ENCODE peak calls at places on chromosomes 2 and 18, in six cellular contexts. W, A, F, B, R and P are unnamed samples.

GRCh38 chr2:33313039-33313438 is 163.4 kb upstream of the RASGRP3 start:
- DNase-seq in F (no peak), B (no peak), A (no peak), W (no peak), R (no peak), P (no peak)

GRCh38 chr2:168654724-168655123 is 147.7 kb upstream of the NOSTRIN start:
- DNase-seq in F (no peak), A (no peak), R (no peak), B (no peak), W (no peak), P (no peak)

GRCh38 chr2:120758181-120759048 is 22.7 kb downstream of the GLI2 start:
- DNase-seq in R (peak; percentile 86), F (no peak), B (peak; percentile 21), A (no peak), W (peak; percentile 76), P (no peak)

GRCh38 chr2:215664847-215665525 is 229.1 kb upstream of the FN1 start:
- DNase-seq in B (no peak), W (no peak), R (peak; percentile 96), F (no peak), A (no peak), P (peak; percentile 24)

GRCh38 chr2:120238728-120239487 is 13.7 kb upstream of the RALB start:
- DNase-seq in A (no peak), R (peak; percentile 67), F (peak; percentile 91), B (no peak), W (no peak), P (no peak)

GRCh38 chr2:181639686-181640085 is 17.2 kb downstream of the CERKL start:
- DNase-seq in B (no peak), W (no peak), A (no peak), F (no peak), R (no peak), P (no peak)

GRCh38 chr2:88707003-88707402 is 15.5 kb downstream of the RPIA start:
- DNase-seq in F (no peak), W (no peak), R (no peak), B (no peak), A (no peak), P (no peak)

GRCh38 chr2:45283764-45284620 is 274.7 kb upstream of the SIX2 start:
- DNase-seq in A (no peak), R (peak; percentile 60), B (no peak), W (no peak), F (no peak), P (peak; percentile 25)

GRCh38 chr2:109511168-109511567 is 102.6 kb downstream of the SEPTIN10 start:
- DNase-seq in F (no peak), B (no peak), W (no peak), R (no peak), A (no peak), P (no peak)

GRCh38 chr2:176681584-176682115 is 412.4 kb downstream of the MTX2 start:
- DNase-seq in W (no peak), B (no peak), F (no peak), R (no peak), A (no peak), P (no peak)

GRCh38 chr2:43158259-43158880 is 68.0 kb downstream of the ZFP36L2 start:
- DNase-seq in B (no peak), W (no peak), A (no peak), F (peak; percentile 91), R (peak; percentile 94), P (no peak)

GRCh38 chr18:11980148-11980554 is 1.2 kb upstream of the IMPA2 start:
- DNase-seq in B (no peak), A (no peak), W (no peak), F (no peak), R (no peak), P (no peak)

GRCh38 chr18:52426041-52426440 is 86.0 kb downstream of the DCC start:
- DNase-seq in B (no peak), F (no peak), A (no peak), R (no peak), W (no peak), P (no peak)

GRCh38 chr2:15913146-15913545 is 27.2 kb upstream of the MYCN start:
- DNase-seq in B (no peak), W (no peak), F (no peak), A (no peak), R (no peak), P (no peak)

GRCh38 chr2:100882645-100883613 is 63.0 kb downstream of the NPAS2 start:
- DNase-seq in B (no peak), F (no peak), R (no peak), A (no peak), W (no peak), P (no peak)

GRCh38 chr2:205563646-205564045 is 118.7 kb upstream of the NRP2 start:
- DNase-seq in W (no peak), F (no peak), A (no peak), R (no peak), B (peak; percentile 81), P (no peak)

GRCh38 chr2:217108575-217109027 is 248.7 kb upstream of the TNP1 start:
- DNase-seq in B (no peak), W (no peak), R (no peak), F (no peak), A (no peak), P (no peak)

GRCh38 chr2:24839729-24840128 is 46.5 kb downstream of the CENPO start:
- DNase-seq in B (no peak), R (no peak), A (no peak), W (no peak), F (no peak), P (no peak)

GRCh38 chr2:131483981-131484505 is 8.1 kb downstream of the TUBA3D start:
- DNase-seq in A (no peak), W (no peak), R (no peak), F (no peak), B (no peak), P (no peak)

GRCh38 chr2:120109186-120110061 is 96.5 kb downstream of the EPB41L5 start:
- DNase-seq in B (no peak), W (no peak), A (no peak), F (no peak), R (peak; percentile 29), P (no peak)

GRCh38 chr2:132692816-132693215 is 22.8 kb upstream of the LYPD1 start:
- DNase-seq in R (peak; percentile 44), F (no peak), W (no peak), B (no peak), A (no peak), P (peak; percentile 27)

GRCh38 chr2:157233506-157233905 is 24.0 kb upstream of the GALNT5 start:
- DNase-seq in A (no peak), B (no peak), R (peak; percentile 78), W (no peak), F (no peak), P (no peak)

GRCh38 chr2:207142461-207142860 is 23.3 kb downstream of the KLF7 start:
- DNase-seq in W (no peak), B (no peak), A (no peak), F (no peak), R (peak; percentile 30), P (no peak)
- TF ChIP-seq CTCF in W (no peak), B (no peak), A (peak; percentile 25), F (no peak), R (peak; percentile 20), P (no peak)

GRCh38 chr2:200658278-200658864 is 72.6 kb downstream of the AOX1 start:
- DNase-seq in W (no peak), B (peak; percentile 20), R (no peak), F (no peak), A (no peak), P (no peak)
- TF ChIP-seq CTCF in W (no peak), B (no peak), R (no peak), F (no peak), A (no peak), P (no peak)

GRCh38 chr2:134785659-134786058 is 52.8 kb upstream of the ACMSD start:
- DNase-seq in W (no peak), A (no peak), F (no peak), R (no peak), B (no peak), P (no peak)

GRCh38 chr2:134792147-134792546 is 46.3 kb upstream of the ACMSD start:
- DNase-seq in B (no peak), F (no peak), W (no peak), R (no peak), A (no peak), P (no peak)

GRCh38 chr2:134788417-134788816 is 50.0 kb upstream of the ACMSD start:
- DNase-seq in R (no peak), F (no peak), W (no peak), B (no peak), A (no peak), P (no peak)

GRCh38 chr2:134791606-134792005 is 46.8 kb upstream of the ACMSD start:
- DNase-seq in A (no peak), W (no peak), B (no peak), R (no peak), F (no peak), P (no peak)

DNA sequence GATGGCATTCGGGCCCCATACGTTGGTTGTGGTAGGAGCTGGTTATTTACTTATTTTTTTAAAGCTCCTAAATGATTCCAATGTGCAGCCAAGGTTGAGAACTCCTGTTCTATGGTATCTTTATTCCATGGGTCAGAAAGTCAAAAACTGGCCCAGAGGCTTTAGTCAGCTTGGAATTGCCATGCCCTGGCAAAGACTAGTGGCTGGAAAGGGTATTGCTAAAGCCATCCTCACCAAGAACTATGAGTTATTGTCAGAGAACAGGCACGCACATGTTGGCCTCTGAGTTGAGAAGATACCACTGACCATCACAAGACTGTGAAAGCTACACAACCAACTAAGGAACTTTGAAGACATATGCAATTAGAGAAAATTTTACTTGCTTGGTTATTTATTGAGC is 47.9 kb upstream of the ACMSD start:
- DNase-seq in F (no peak), R (no peak), A (no peak), B (no peak), W (no peak), P (no peak)
- TF ChIP-seq CTCF in F (no peak), R (no peak), A (peak; percentile 40), B (peak; percentile 35), W (no peak), P (no peak)

GRCh38 chr2:64653174-64654062 is at the start of gene SERTAD2:
- DNase-seq in F (peak; percentile 95), B (peak; percentile 82), R (peak; percentile 88), A (peak; percentile 72), W (peak; percentile 75), P (peak; percentile 70)

GRCh38 chr2:64655873-64656272 is 2.2 kb upstream of the SERTAD2 start:
- DNase-seq in W (no peak), B (no peak), A (no peak), R (no peak), F (no peak), P (no peak)

GRCh38 chr2:64656379-64656778 is 2.7 kb upstream of the SERTAD2 start:
- DNase-seq in F (no peak), A (no peak), B (no peak), W (no peak), R (no peak), P (no peak)

GRCh38 chr2:64654063-64654811 is 524 bp upstream of the SERTAD2 start:
- DNase-seq in B (peak; percentile 78), R (peak; percentile 93), F (peak; percentile 89), W (peak; percentile 87), A (peak; percentile 72), P (peak; percentile 57)

DNA sequence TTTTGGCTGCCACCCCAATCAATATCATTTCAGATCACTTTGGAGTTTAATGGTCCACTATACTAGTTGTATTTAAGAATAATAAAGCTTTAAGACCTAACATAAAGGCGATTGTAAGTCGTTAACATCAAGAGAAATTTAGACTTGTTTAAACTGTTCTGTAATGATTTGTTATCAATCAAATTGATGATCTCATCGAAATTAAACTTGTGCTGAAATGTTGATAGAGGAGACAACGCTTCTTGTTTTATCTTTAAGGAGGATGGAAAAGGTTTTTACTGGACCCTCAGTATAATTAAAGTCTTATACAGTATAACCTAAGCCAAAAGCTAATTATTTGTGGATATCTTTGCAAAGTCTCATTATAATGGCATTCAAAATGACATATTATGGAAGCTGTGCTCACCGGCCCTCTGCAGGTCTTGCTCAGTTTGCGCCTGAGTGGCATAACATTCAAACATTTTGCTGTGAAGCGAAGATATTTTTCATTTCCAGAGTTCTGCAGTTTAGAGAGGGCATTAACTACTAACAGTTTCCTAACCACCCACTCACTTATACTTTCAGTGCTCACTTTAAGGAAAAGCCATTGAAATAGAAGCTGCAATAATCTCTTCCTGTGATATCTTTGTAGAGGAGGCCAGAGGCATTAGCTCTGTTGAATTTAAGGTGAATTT is 1.4 kb upstream of the SERTAD2 start:
- DNase-seq in F (no peak), B (no peak), W (no peak), R (peak; percentile 37), A (no peak), P (no peak)
- TF ChIP-seq CTCF in F (no peak), B (no peak), W (peak; percentile 26), R (peak; percentile 58), A (peak; percentile 57), P (peak; percentile 24)